ENCODE peak calls at places on chromosomes 4 and X, in five cellular contexts. One of them, this sample, is unnamed.

GRCh38 chr4:112633477-112634235 is 3.1 kb downstream of the ZGRF1 start:
- DNase-seq in NCI-H2081: peak
- DNase-seq in tibial nerve: no peak
- DNase-seq in AG08396: peak
- DNase-seq in stimulated activated CD4-positive, alpha-beta T cell treated with anti-CD3 and anti-CD28 coated beads, TNF-alpha, amount 100 ng/mL, for 24 hours: no peak
- DNase-seq in this sample: no peak

GRCh38 chrX:74251006-74251930 is 52.7 kb upstream of the ZCCHC13 start:
- DNase-seq in NCI-H2081: no peak
- DNase-seq in tibial nerve: no peak
- DNase-seq in AG08396: no peak
- DNase-seq in stimulated activated CD4-positive, alpha-beta T cell treated with anti-CD3 and anti-CD28 coated beads, TNF-alpha, amount 100 ng/mL, for 24 hours: no peak
- DNase-seq in this sample: no peak

GRCh38 chr4:151117371-151117962 is 18.0 kb downstream of the RPS3A start:
- DNase-seq in NCI-H2081: peak
- DNase-seq in tibial nerve: peak
- DNase-seq in AG08396: peak
- DNase-seq in stimulated activated CD4-positive, alpha-beta T cell treated with anti-CD3 and anti-CD28 coated beads, TNF-alpha, amount 100 ng/mL, for 24 hours: no peak
- DNase-seq in this sample: no peak

GRCh38 chrX:111131572-111131971 is 35.6 kb downstream of the PAK3 start:
- DNase-seq in NCI-H2081: no peak
- DNase-seq in tibial nerve: no peak
- DNase-seq in AG08396: peak
- DNase-seq in stimulated activated CD4-positive, alpha-beta T cell treated with anti-CD3 and anti-CD28 coated beads, TNF-alpha, amount 100 ng/mL, for 24 hours: no peak
- DNase-seq in this sample: no peak

GRCh38 chrX:104679175-104679574 is 113.2 kb downstream of the IL1RAPL2 start:
- DNase-seq in NCI-H2081: no peak
- DNase-seq in tibial nerve: no peak
- DNase-seq in AG08396: no peak
- DNase-seq in stimulated activated CD4-positive, alpha-beta T cell treated with anti-CD3 and anti-CD28 coated beads, TNF-alpha, amount 100 ng/mL, for 24 hours: no peak
- DNase-seq in this sample: no peak

GRCh38 chr4:39591290-39591689 is 47.4 kb downstream of the SMIM14 start:
- DNase-seq in NCI-H2081: no peak
- DNase-seq in tibial nerve: no peak
- DNase-seq in AG08396: peak
- DNase-seq in stimulated activated CD4-positive, alpha-beta T cell treated with anti-CD3 and anti-CD28 coated beads, TNF-alpha, amount 100 ng/mL, for 24 hours: no peak
- DNase-seq in this sample: no peak

GRCh38 chr4:156594619-156595018 is 377.0 kb downstream of the PDGFC start:
- DNase-seq in NCI-H2081: peak
- DNase-seq in tibial nerve: peak
- DNase-seq in AG08396: no peak
- DNase-seq in stimulated activated CD4-positive, alpha-beta T cell treated with anti-CD3 and anti-CD28 coated beads, TNF-alpha, amount 100 ng/mL, for 24 hours: no peak
- DNase-seq in this sample: no peak

GRCh38 chr4:157220026-157220881 is at the start of gene GRIA2:
- DNase-seq in NCI-H2081: peak
- DNase-seq in tibial nerve: no peak
- DNase-seq in AG08396: peak
- DNase-seq in stimulated activated CD4-positive, alpha-beta T cell treated with anti-CD3 and anti-CD28 coated beads, TNF-alpha, amount 100 ng/mL, for 24 hours: no peak
- DNase-seq in this sample: peak

GRCh38 chrX:69807400-69807799 is 191.5 kb downstream of the EDA start:
- DNase-seq in NCI-H2081: no peak
- DNase-seq in tibial nerve: no peak
- DNase-seq in AG08396: no peak
- DNase-seq in stimulated activated CD4-positive, alpha-beta T cell treated with anti-CD3 and anti-CD28 coated beads, TNF-alpha, amount 100 ng/mL, for 24 hours: no peak
- DNase-seq in this sample: no peak

GRCh38 chrX:15497865-15498264 is 2.7 kb upstream of the BMX start:
- DNase-seq in NCI-H2081: peak
- DNase-seq in tibial nerve: no peak
- DNase-seq in AG08396: peak
- DNase-seq in stimulated activated CD4-positive, alpha-beta T cell treated with anti-CD3 and anti-CD28 coated beads, TNF-alpha, amount 100 ng/mL, for 24 hours: no peak
- DNase-seq in this sample: no peak

GRCh38 chr4:168796362-168797106 is 213.5 kb downstream of the CBR4 start:
- DNase-seq in NCI-H2081: no peak
- DNase-seq in tibial nerve: no peak
- DNase-seq in AG08396: peak
- DNase-seq in stimulated activated CD4-positive, alpha-beta T cell treated with anti-CD3 and anti-CD28 coated beads, TNF-alpha, amount 100 ng/mL, for 24 hours: no peak
- DNase-seq in this sample: no peak

GRCh38 chrX:63963382-63963781 is 178.4 kb upstream of the ARHGEF9 start:
- DNase-seq in NCI-H2081: no peak
- DNase-seq in tibial nerve: no peak
- DNase-seq in AG08396: no peak
- DNase-seq in stimulated activated CD4-positive, alpha-beta T cell treated with anti-CD3 and anti-CD28 coated beads, TNF-alpha, amount 100 ng/mL, for 24 hours: no peak
- DNase-seq in this sample: no peak

GRCh38 chr4:85127653-85128052 is 161.2 kb upstream of the WDFY3 start:
- DNase-seq in NCI-H2081: peak
- DNase-seq in tibial nerve: no peak
- DNase-seq in AG08396: peak
- DNase-seq in stimulated activated CD4-positive, alpha-beta T cell treated with anti-CD3 and anti-CD28 coated beads, TNF-alpha, amount 100 ng/mL, for 24 hours: no peak
- DNase-seq in this sample: no peak

GRCh38 chr4:28518781-28519180 is 1658.1 kb downstream of the STIM2 start:
- DNase-seq in NCI-H2081: no peak
- DNase-seq in tibial nerve: no peak
- DNase-seq in AG08396: no peak
- DNase-seq in stimulated activated CD4-positive, alpha-beta T cell treated with anti-CD3 and anti-CD28 coated beads, TNF-alpha, amount 100 ng/mL, for 24 hours: no peak
- DNase-seq in this sample: no peak

GRCh38 chrX:129743835-129744234 is 5.1 kb downstream of the XPNPEP2 start:
- DNase-seq in NCI-H2081: no peak
- DNase-seq in tibial nerve: no peak
- DNase-seq in AG08396: no peak
- DNase-seq in stimulated activated CD4-positive, alpha-beta T cell treated with anti-CD3 and anti-CD28 coated beads, TNF-alpha, amount 100 ng/mL, for 24 hours: no peak
- DNase-seq in this sample: no peak